ENCODE peak calls at places on chromosomes 6 and 20, in six cellular contexts. One of them, this sample, is unnamed.

GRCh38 chr6:43464337-43464736 is 9.0 kb upstream of the DLK2 start:
- DNase-seq in astrocyte of the cerebellum: no peak
- DNase-seq in NCI-H526: no peak
- DNase-seq in NCI-H2029 treated with DMSO at 0.1 percent for 48 hours: no peak
- DNase-seq in activated naive CD8-positive, alpha-beta T cell treated with anti-CD3 and anti-CD28 coated beads, Interleukin-2, amount 50 U/mL, for 24 hours: no peak
- DNase-seq in AG20443: no peak
- DNase-seq in this sample: no peak

GRCh38 chr6:160523223-160523622 is 140.9 kb downstream of the LPA start:
- DNase-seq in astrocyte of the cerebellum: no peak
- DNase-seq in NCI-H526: no peak
- DNase-seq in activated naive CD8-positive, alpha-beta T cell treated with anti-CD3 and anti-CD28 coated beads, Interleukin-2, amount 50 U/mL, for 24 hours: peak; percentile 13
- DNase-seq in NCI-H2029 treated with DMSO at 0.1 percent for 48 hours: no peak
- DNase-seq in AG20443: no peak
- DNase-seq in this sample: no peak

GRCh38 chr20:17618673-17619013 is 48.8 kb downstream of the DSTN start:
- DNase-seq in activated naive CD8-positive, alpha-beta T cell treated with anti-CD3 and anti-CD28 coated beads, Interleukin-2, amount 50 U/mL, for 24 hours: no peak
- DNase-seq in AG20443: no peak
- DNase-seq in astrocyte of the cerebellum: no peak
- DNase-seq in NCI-H2029 treated with DMSO at 0.1 percent for 48 hours: no peak
- DNase-seq in NCI-H526: no peak
- DNase-seq in this sample: no peak

GRCh38 chr6:13304101-13304500 is 24.2 kb downstream of the TBC1D7 start:
- DNase-seq in NCI-H526: no peak
- DNase-seq in AG20443: no peak
- DNase-seq in astrocyte of the cerebellum: no peak
- DNase-seq in NCI-H2029 treated with DMSO at 0.1 percent for 48 hours: no peak
- DNase-seq in activated naive CD8-positive, alpha-beta T cell treated with anti-CD3 and anti-CD28 coated beads, Interleukin-2, amount 50 U/mL, for 24 hours: no peak
- DNase-seq in this sample: no peak

GRCh38 chr20:5864873-5865582 is 85.3 kb downstream of the TRMT6 start:
- DNase-seq in NCI-H526: no peak
- DNase-seq in astrocyte of the cerebellum: no peak
- DNase-seq in activated naive CD8-positive, alpha-beta T cell treated with anti-CD3 and anti-CD28 coated beads, Interleukin-2, amount 50 U/mL, for 24 hours: no peak
- DNase-seq in AG20443: peak; percentile 30
- DNase-seq in NCI-H2029 treated with DMSO at 0.1 percent for 48 hours: no peak
- DNase-seq in this sample: peak; percentile 42

GRCh38 chr20:49252556-49253350 is 25.1 kb downstream of the ZNFX1 start:
- DNase-seq in NCI-H2029 treated with DMSO at 0.1 percent for 48 hours: peak; percentile 62
- DNase-seq in AG20443: no peak
- DNase-seq in astrocyte of the cerebellum: no peak
- DNase-seq in NCI-H526: no peak
- DNase-seq in activated naive CD8-positive, alpha-beta T cell treated with anti-CD3 and anti-CD28 coated beads, Interleukin-2, amount 50 U/mL, for 24 hours: no peak
- DNase-seq in this sample: no peak

GRCh38 chr20:47765715-47766594 is 19.3 kb downstream of the SULF2 start:
- DNase-seq in NCI-H2029 treated with DMSO at 0.1 percent for 48 hours: no peak
- DNase-seq in AG20443: no peak
- DNase-seq in NCI-H526: no peak
- DNase-seq in astrocyte of the cerebellum: no peak
- DNase-seq in activated naive CD8-positive, alpha-beta T cell treated with anti-CD3 and anti-CD28 coated beads, Interleukin-2, amount 50 U/mL, for 24 hours: no peak
- DNase-seq in this sample: peak; percentile 29

GRCh38 chr20:23226612-23227265 is 123.9 kb upstream of the NXT1 start:
- DNase-seq in NCI-H526: no peak
- DNase-seq in AG20443: no peak
- DNase-seq in astrocyte of the cerebellum: no peak
- DNase-seq in activated naive CD8-positive, alpha-beta T cell treated with anti-CD3 and anti-CD28 coated beads, Interleukin-2, amount 50 U/mL, for 24 hours: no peak
- DNase-seq in NCI-H2029 treated with DMSO at 0.1 percent for 48 hours: no peak
- DNase-seq in this sample: no peak

GRCh38 chr6:21846541-21847451 is 253.2 kb downstream of the SOX4 start:
- DNase-seq in activated naive CD8-positive, alpha-beta T cell treated with anti-CD3 and anti-CD28 coated beads, Interleukin-2, amount 50 U/mL, for 24 hours: peak; percentile 25
- DNase-seq in NCI-H526: peak; percentile 84
- DNase-seq in AG20443: no peak
- DNase-seq in NCI-H2029 treated with DMSO at 0.1 percent for 48 hours: peak; percentile 100
- DNase-seq in astrocyte of the cerebellum: no peak
- DNase-seq in this sample: peak; percentile 72

GRCh38 chr6:35514587-35514986 is 1.9 kb upstream of the TULP1 start:
- DNase-seq in activated naive CD8-positive, alpha-beta T cell treated with anti-CD3 and anti-CD28 coated beads, Interleukin-2, amount 50 U/mL, for 24 hours: no peak
- DNase-seq in AG20443: no peak
- DNase-seq in astrocyte of the cerebellum: no peak
- DNase-seq in NCI-H526: no peak
- DNase-seq in NCI-H2029 treated with DMSO at 0.1 percent for 48 hours: no peak
- DNase-seq in this sample: no peak

GRCh38 chr6:25296217-25296905 is 17.2 kb downstream of the CARMIL1 start:
- DNase-seq in AG20443: no peak
- DNase-seq in NCI-H2029 treated with DMSO at 0.1 percent for 48 hours: no peak
- DNase-seq in astrocyte of the cerebellum: no peak
- DNase-seq in NCI-H526: no peak
- DNase-seq in activated naive CD8-positive, alpha-beta T cell treated with anti-CD3 and anti-CD28 coated beads, Interleukin-2, amount 50 U/mL, for 24 hours: no peak
- DNase-seq in this sample: no peak

GRCh38 chr6:127520061-127520460 is 926 bp upstream of the MTCL3 start:
- DNase-seq in AG20443: no peak
- DNase-seq in astrocyte of the cerebellum: no peak
- DNase-seq in NCI-H526: no peak
- DNase-seq in activated naive CD8-positive, alpha-beta T cell treated with anti-CD3 and anti-CD28 coated beads, Interleukin-2, amount 50 U/mL, for 24 hours: no peak
- DNase-seq in NCI-H2029 treated with DMSO at 0.1 percent for 48 hours: no peak
- DNase-seq in this sample: peak; percentile 21

GRCh38 chr20:21504323-21504722 is 9.5 kb downstream of the NKX2-2 start:
- DNase-seq in astrocyte of the cerebellum: no peak
- DNase-seq in NCI-H2029 treated with DMSO at 0.1 percent for 48 hours: no peak
- DNase-seq in AG20443: no peak
- DNase-seq in activated naive CD8-positive, alpha-beta T cell treated with anti-CD3 and anti-CD28 coated beads, Interleukin-2, amount 50 U/mL, for 24 hours: no peak
- DNase-seq in NCI-H526: no peak
- DNase-seq in this sample: no peak

GRCh38 chr6:25180630-25181375 is 98.4 kb upstream of the CARMIL1 start:
- DNase-seq in activated naive CD8-positive, alpha-beta T cell treated with anti-CD3 and anti-CD28 coated beads, Interleukin-2, amount 50 U/mL, for 24 hours: no peak
- DNase-seq in astrocyte of the cerebellum: no peak
- DNase-seq in AG20443: no peak
- DNase-seq in NCI-H526: no peak
- DNase-seq in NCI-H2029 treated with DMSO at 0.1 percent for 48 hours: no peak
- DNase-seq in this sample: no peak

GRCh38 chr20:23157741-23158140 is 71.6 kb upstream of the CD93 start:
- DNase-seq in AG20443: no peak
- DNase-seq in NCI-H2029 treated with DMSO at 0.1 percent for 48 hours: no peak
- DNase-seq in NCI-H526: no peak
- DNase-seq in activated naive CD8-positive, alpha-beta T cell treated with anti-CD3 and anti-CD28 coated beads, Interleukin-2, amount 50 U/mL, for 24 hours: no peak
- DNase-seq in astrocyte of the cerebellum: peak; percentile 22
- DNase-seq in this sample: no peak

GRCh38 chr6:12516070-12516469 is 200.5 kb upstream of the PHACTR1 start:
- DNase-seq in activated naive CD8-positive, alpha-beta T cell treated with anti-CD3 and anti-CD28 coated beads, Interleukin-2, amount 50 U/mL, for 24 hours: no peak
- DNase-seq in NCI-H2029 treated with DMSO at 0.1 percent for 48 hours: no peak
- DNase-seq in NCI-H526: no peak
- DNase-seq in AG20443: peak; percentile 72
- DNase-seq in astrocyte of the cerebellum: no peak
- DNase-seq in this sample: no peak

GRCh38 chr6:89242574-89243330 is 25.6 kb upstream of the GABRR1 start:
- DNase-seq in NCI-H526: peak; percentile 23
- DNase-seq in NCI-H2029 treated with DMSO at 0.1 percent for 48 hours: peak; percentile 49
- DNase-seq in activated naive CD8-positive, alpha-beta T cell treated with anti-CD3 and anti-CD28 coated beads, Interleukin-2, amount 50 U/mL, for 24 hours: no peak
- DNase-seq in astrocyte of the cerebellum: peak; percentile 46
- DNase-seq in AG20443: peak; percentile 47
- DNase-seq in this sample: peak; percentile 44

GRCh38 chr6:158819213-158819976 is at the start of gene EZR:
- DNase-seq in AG20443: peak; percentile 92
- DNase-seq in NCI-H526: peak; percentile 36
- DNase-seq in astrocyte of the cerebellum: no peak
- DNase-seq in activated naive CD8-positive, alpha-beta T cell treated with anti-CD3 and anti-CD28 coated beads, Interleukin-2, amount 50 U/mL, for 24 hours: peak; percentile 88
- DNase-seq in NCI-H2029 treated with DMSO at 0.1 percent for 48 hours: no peak
- DNase-seq in this sample: peak; percentile 90

GRCh38 chr6:96811136-96811535 is 26.1 kb downstream of the GPR63 start:
- DNase-seq in AG20443: no peak
- DNase-seq in astrocyte of the cerebellum: no peak
- DNase-seq in NCI-H526: no peak
- DNase-seq in NCI-H2029 treated with DMSO at 0.1 percent for 48 hours: no peak
- DNase-seq in activated naive CD8-positive, alpha-beta T cell treated with anti-CD3 and anti-CD28 coated beads, Interleukin-2, amount 50 U/mL, for 24 hours: no peak
- DNase-seq in this sample: no peak

GRCh38 chr20:1005452-1006027 is 3.4 kb upstream of the RSPO4 start:
- DNase-seq in NCI-H2029 treated with DMSO at 0.1 percent for 48 hours: peak; percentile 4
- DNase-seq in astrocyte of the cerebellum: no peak
- DNase-seq in activated naive CD8-positive, alpha-beta T cell treated with anti-CD3 and anti-CD28 coated beads, Interleukin-2, amount 50 U/mL, for 24 hours: peak; percentile 8
- DNase-seq in AG20443: peak; percentile 41
- DNase-seq in NCI-H526: peak; percentile 94
- DNase-seq in this sample: peak; percentile 60

GRCh38 chr6:1773697-1774096 is 164.0 kb downstream of the FOXC1 start:
- DNase-seq in astrocyte of the cerebellum: no peak
- DNase-seq in NCI-H2029 treated with DMSO at 0.1 percent for 48 hours: no peak
- DNase-seq in AG20443: no peak
- DNase-seq in NCI-H526: no peak
- DNase-seq in activated naive CD8-positive, alpha-beta T cell treated with anti-CD3 and anti-CD28 coated beads, Interleukin-2, amount 50 U/mL, for 24 hours: no peak
- DNase-seq in this sample: no peak